ENCODE peak calls at places on chromosomes 12 and 14, in five cellular contexts. H, D, L, M and S are unnamed samples.

GRCh38 chr12:85531345-85531744 is 251.3 kb downstream of the ALX1 start:
- DNase-seq in L (no peak), D (no peak), M (no peak), H (no peak), S (no peak)

GRCh38 chr14:100434911-100435455 is 111.8 kb downstream of the SLC25A47 start:
- DNase-seq in M (no peak), L (no peak), D (no peak), H (no peak), S (no peak)

GRCh38 chr14:52266179-52266578 is 1.3 kb upstream of the PTGDR start:
- DNase-seq in D (peak; percentile 99), H (no peak), L (peak; percentile 98), M (no peak), S (peak; percentile 65)

GRCh38 chr12:92502417-92503028 is 200.3 kb upstream of the PLEKHG7 start:
- DNase-seq in H (no peak), L (peak; percentile 7), M (no peak), D (peak; percentile 11), S (no peak)

GRCh38 chr12:80708535-80709328 is 1.3 kb downstream of the MYF6 start:
- DNase-seq in M (no peak), H (no peak), L (peak; percentile 7), D (no peak), S (no peak)

GRCh38 chr12:94186461-94187237 is 38.3 kb downstream of the PLXNC1 start:
- DNase-seq in H (peak; percentile 93), L (peak; percentile 55), M (no peak), D (peak; percentile 39), S (peak; percentile 60)

GRCh38 chr14:61501714-61502458 is 180.5 kb downstream of the PRKCH start:
- DNase-seq in H (no peak), D (no peak), L (no peak), M (no peak), S (no peak)

GRCh38 chr12:19712041-19712440 is 272.7 kb downstream of the AEBP2 start:
- DNase-seq in M (no peak), H (no peak), L (peak; percentile 91), D (peak; percentile 89), S (peak; percentile 60)

GRCh38 chr12:121299662-121300061 is 3.2 kb upstream of the CAMKK2 start:
- DNase-seq in L (no peak), M (no peak), H (no peak), D (no peak), S (no peak)

GRCh38 chr14:105635560-105635959 is 109.2 kb downstream of the TMEM121 start:
- DNase-seq in L (no peak), M (no peak), H (no peak), D (no peak), S (no peak)

GRCh38 chr12:79151956-79152355 is 287.4 kb downstream of the SYT1 start:
- DNase-seq in L (no peak), M (no peak), H (no peak), D (peak; percentile 56), S (no peak)

GRCh38 chr12:48198619-48198973 is 4.5 kb downstream of the OR10AD1 start:
- DNase-seq in L (no peak), D (no peak), H (no peak), M (peak; percentile 32), S (peak; percentile 31)

GRCh38 chr14:55450124-55450523 is 9.7 kb upstream of the TBPL2 start:
- DNase-seq in H (no peak), D (no peak), M (no peak), L (no peak), S (no peak)

GRCh38 chr12:45216297-45216982 is 545 bp downstream of the ANO6 start:
- DNase-seq in M (peak; percentile 63), L (peak; percentile 34), H (peak; percentile 59), D (peak; percentile 46), S (peak; percentile 42)

GRCh38 chr14:104299993-104300761 is 161.8 kb downstream of the KIF26A start:
- DNase-seq in L (no peak), M (no peak), H (peak; percentile 70), D (no peak), S (no peak)

GRCh38 chr12:116343331-116343884 is 65.9 kb upstream of the MED13L start:
- DNase-seq in M (no peak), H (no peak), L (no peak), D (no peak), S (no peak)

GRCh38 chr12:50923361-50924130 is 28.8 kb upstream of the HIGD1C start:
- DNase-seq in L (peak; percentile 28), M (no peak), H (no peak), D (peak; percentile 55), S (peak; percentile 15)

GRCh38 chr14:105475269-105475915 is 771 bp downstream of the CRIP2 start:
- DNase-seq in L (peak; percentile 26), H (peak; percentile 62), D (peak; percentile 22), M (no peak), S (no peak)

GRCh38 chr12:113171543-113171942 is 13.7 kb downstream of the DDX54 start:
- DNase-seq in L (no peak), H (no peak), M (no peak), D (no peak), S (no peak)

GRCh38 chr12:110466791-110467190 is 1.3 kb downstream of the GPN3 start:
- DNase-seq in M (no peak), H (no peak), D (no peak), L (no peak), S (no peak)

GRCh38 chr14:69953266-69953905 is 74.2 kb downstream of the SMOC1 start:
- DNase-seq in M (no peak), H (no peak), L (no peak), D (no peak), S (no peak)

GRCh38 chr14:69948311-69948710 is 69.1 kb downstream of the SMOC1 start:
- DNase-seq in L (no peak), M (no peak), H (no peak), D (no peak), S (no peak)

GRCh38 chr14:69955855-69956567 is 76.8 kb downstream of the SMOC1 start:
- DNase-seq in M (no peak), H (no peak), L (no peak), D (no peak), S (no peak)

GRCh38 chr14:69951935-69952334 is 72.7 kb downstream of the SMOC1 start:
- DNase-seq in M (no peak), D (no peak), L (no peak), H (no peak), S (no peak)

GRCh38 chr14:69951263-69951662 is 72.0 kb downstream of the SMOC1 start:
- DNase-seq in M (no peak), H (no peak), D (no peak), L (no peak), S (no peak)
- H3K4me3 ChIP-seq in M (no peak overlapping the region), H (no peak overlapping the region), D (no peak overlapping the region), L (no peak overlapping the region), S (no peak overlapping the region)

GRCh38 chr12:3744216-3744883 is 8.6 kb downstream of the CRACR2A start:
- DNase-seq in D (no peak), M (no peak), H (no peak), L (no peak), S (no peak)
- TF ChIP-seq CTCF in D (no peak), M (no peak), H (no peak), L (no peak), S (peak; percentile 2)

GRCh38 chr12:30678221-30678620 is 17.4 kb downstream of the IPO8 start:
- DNase-seq in D (no peak), M (no peak), L (no peak), H (no peak), S (no peak)

GRCh38 chr12:30679250-30679649 is 16.4 kb downstream of the IPO8 start:
- DNase-seq in D (no peak), M (no peak), L (no peak), H (no peak), S (no peak)
- H3K4me3 ChIP-seq in D (no peak overlapping the region), M (no peak overlapping the region), L (no peak overlapping the region), H (no peak overlapping the region), S (no peak overlapping the region)

GRCh38 chr12:105570944-105571343 is 240.5 kb downstream of the C12orf75 start:
- DNase-seq in H (no peak), L (no peak), M (no peak), D (no peak), S (no peak)

GRCh38 chr12:105573574-105573973 is 243.1 kb downstream of the C12orf75 start:
- DNase-seq in H (no peak), L (no peak), M (no peak), D (no peak), S (no peak)

GRCh38 chr12:105567061-105567460 is 236.6 kb downstream of the C12orf75 start:
- DNase-seq in L (peak; percentile 3), M (no peak), H (no peak), D (no peak), S (no peak)

GRCh38 chr12:105574056-105574715 is 243.7 kb downstream of the C12orf75 start:
- DNase-seq in D (no peak), L (no peak), M (no peak), H (no peak), S (peak; percentile 38)

DNA sequence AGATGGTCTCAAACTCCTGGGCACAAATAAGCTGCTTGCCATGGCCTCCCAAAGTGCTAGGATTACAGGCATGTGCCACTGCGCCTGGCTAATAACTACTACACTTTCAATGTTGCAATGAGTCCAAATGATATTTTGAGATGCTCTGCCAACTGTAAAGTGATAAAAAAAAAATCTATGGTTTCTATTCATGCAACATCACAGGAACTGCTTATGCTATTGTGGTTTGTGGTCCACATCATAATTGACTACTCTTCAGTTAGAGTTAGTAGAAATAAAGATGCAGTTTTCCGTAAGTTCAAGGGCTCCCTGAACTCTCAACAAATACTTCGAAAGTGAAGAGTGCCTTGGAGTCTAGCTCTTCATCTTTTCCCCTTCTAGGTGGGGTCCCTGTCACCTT is 239.4 kb downstream of the C12orf75 start:
- DNase-seq in D (no peak), L (no peak), M (no peak), H (no peak), S (peak; percentile 29)
- TF ChIP-seq CTCF in D (no peak), L (no peak), M (no peak), H (no peak), S (no peak)

GRCh38 chr12:89354630-89354931 is 2.3 kb upstream of the DUSP6 start:
- DNase-seq in D (no peak), M (no peak), H (no peak), L (no peak), S (no peak)
- H3K4me3 ChIP-seq in D (peak overlapping the region; percentile 91), M (no peak overlapping the region), H (peak overlapping the region; percentile 69), L (peak overlapping the region; percentile 74), S (peak overlapping the region; percentile 93)

GRCh38 chr12:108799528-108800243 is 57.7 kb downstream of the SSH1 start:
- DNase-seq in D (no peak), H (no peak), L (peak; percentile 22), M (no peak), S (no peak)
- TF ChIP-seq CTCF in D (no peak), H (no peak), L (no peak), M (no peak), S (peak; percentile 4)

DNA sequence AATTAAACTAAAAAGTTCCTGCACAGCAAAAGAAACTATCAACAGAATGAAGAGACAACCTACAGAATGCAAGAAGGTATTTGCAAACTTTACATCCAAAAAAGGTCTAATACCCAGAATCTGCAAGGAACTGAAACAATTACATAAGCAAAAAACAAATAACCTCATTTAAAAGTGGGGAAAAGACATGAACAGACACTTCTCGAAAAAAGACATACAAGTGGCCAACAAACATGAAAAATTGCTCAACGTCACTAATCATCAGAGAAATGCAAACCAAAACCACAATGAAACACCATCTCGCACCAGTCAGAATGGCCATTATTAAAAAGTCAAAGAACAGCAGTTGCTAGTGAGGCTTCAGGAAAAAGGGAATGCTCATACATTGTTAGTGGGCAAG is 15.2 kb downstream of the PDE6H start:
- DNase-seq in H (no peak), M (no peak), D (no peak), L (no peak), S (no peak)
- H3K4me3 ChIP-seq in H (no peak overlapping the region), M (no peak overlapping the region), D (no peak overlapping the region), L (no peak overlapping the region), S (no peak overlapping the region)